ENCODE peak calls at places on chromosomes 11 and 22, in four cellular contexts. U, G, Q and B are unnamed samples.

GRCh38 chr11:1219836-1220810 is 2.7 kb upstream of the MUC5B start:
- DNase-seq in U (no peak), Q (no peak), G (no peak), B (no peak)

GRCh38 chr11:132125855-132126841 is 755.7 kb downstream of the NTM start:
- DNase-seq in Q (no peak), G (peak; percentile 26), U (no peak), B (no peak)

GRCh38 chr22:46668116-46668515 is 47.9 kb downstream of the GRAMD4 start:
- DNase-seq in Q (no peak), G (no peak), U (no peak), B (no peak)

GRCh38 chr22:39298194-39298987 is 21.0 kb downstream of the RPL3 start:
- DNase-seq in Q (no peak), G (no peak), U (no peak), B (peak; percentile 83)

GRCh38 chr11:41978951-41979350 is 519.5 kb upstream of the LRRC4C start:
- DNase-seq in G (no peak), Q (no peak), U (no peak), B (no peak)

GRCh38 chr22:17841836-17842235 is 67.6 kb upstream of the BID start:
- DNase-seq in U (no peak), Q (no peak), G (no peak), B (no peak)

GRCh38 chr11:41281131-41281742 is 178.2 kb downstream of the LRRC4C start:
- DNase-seq in G (no peak), Q (no peak), U (no peak), B (no peak)

GRCh38 chr22:42304021-42304790 is 33.8 kb upstream of the TCF20 start:
- DNase-seq in Q (no peak), G (no peak), U (no peak), B (no peak)

GRCh38 chr22:37485714-37486223 is 415 bp downstream of the MFNG start:
- DNase-seq in Q (no peak), U (no peak), G (no peak), B (no peak)

GRCh38 chr11:31804439-31805036 is 6.6 kb downstream of the PAX6 start:
- DNase-seq in G (no peak), U (no peak), Q (no peak), B (no peak)

GRCh38 chr11:14445542-14446530 is 53.8 kb downstream of the COPB1 start:
- DNase-seq in U (no peak), Q (no peak), G (peak; percentile 52), B (no peak)

GRCh38 chr11:67267188-67268035 is 1.1 kb downstream of the GRK2 start:
- DNase-seq in G (no peak), U (no peak), Q (no peak), B (no peak)

GRCh38 chr11:125165111-125165663 is 636 bp downstream of the PKNOX2 start:
- DNase-seq in G (peak; percentile 24), U (peak; percentile 21), Q (no peak), B (peak; percentile 56)

GRCh38 chr22:26740253-26740652 is 82.9 kb downstream of the MIAT start:
- DNase-seq in G (no peak), Q (no peak), U (no peak), B (no peak)

GRCh38 chr11:44863231-44863630 is 87.5 kb downstream of the TP53I11 start:
- DNase-seq in Q (no peak), U (no peak), G (no peak), B (no peak)

GRCh38 chr11:120973501-120973900 is 50.4 kb upstream of the TBCEL start:
- DNase-seq in U (no peak), G (no peak), Q (no peak), B (no peak)

GRCh38 chr11:70243912-70244652 is 26.4 kb upstream of the PPFIA1 start:
- DNase-seq in U (peak; percentile 89), G (no peak), Q (no peak), B (no peak)

GRCh38 chr22:47073101-47073500 is 310.7 kb downstream of the TBC1D22A start:
- DNase-seq in Q (no peak), U (no peak), G (no peak), B (no peak)

GRCh38 chr11:11793073-11793472 is 48.7 kb upstream of the USP47 start:
- DNase-seq in U (no peak), Q (no peak), G (no peak), B (no peak)

GRCh38 chr11:119062779-119063178 is 4.8 kb upstream of the VPS11 start:
- DNase-seq in U (no peak), G (peak; percentile 69), Q (no peak), B (no peak)

GRCh38 chr11:119066481-119066880 is 1.1 kb upstream of the VPS11 start:
- DNase-seq in G (no peak), Q (no peak), U (no peak), B (no peak)

GRCh38 chr11:119065369-119065768 is 2.2 kb upstream of the VPS11 start:
- DNase-seq in Q (no peak), G (peak; percentile 40), U (peak; percentile 36), B (no peak)

DNA sequence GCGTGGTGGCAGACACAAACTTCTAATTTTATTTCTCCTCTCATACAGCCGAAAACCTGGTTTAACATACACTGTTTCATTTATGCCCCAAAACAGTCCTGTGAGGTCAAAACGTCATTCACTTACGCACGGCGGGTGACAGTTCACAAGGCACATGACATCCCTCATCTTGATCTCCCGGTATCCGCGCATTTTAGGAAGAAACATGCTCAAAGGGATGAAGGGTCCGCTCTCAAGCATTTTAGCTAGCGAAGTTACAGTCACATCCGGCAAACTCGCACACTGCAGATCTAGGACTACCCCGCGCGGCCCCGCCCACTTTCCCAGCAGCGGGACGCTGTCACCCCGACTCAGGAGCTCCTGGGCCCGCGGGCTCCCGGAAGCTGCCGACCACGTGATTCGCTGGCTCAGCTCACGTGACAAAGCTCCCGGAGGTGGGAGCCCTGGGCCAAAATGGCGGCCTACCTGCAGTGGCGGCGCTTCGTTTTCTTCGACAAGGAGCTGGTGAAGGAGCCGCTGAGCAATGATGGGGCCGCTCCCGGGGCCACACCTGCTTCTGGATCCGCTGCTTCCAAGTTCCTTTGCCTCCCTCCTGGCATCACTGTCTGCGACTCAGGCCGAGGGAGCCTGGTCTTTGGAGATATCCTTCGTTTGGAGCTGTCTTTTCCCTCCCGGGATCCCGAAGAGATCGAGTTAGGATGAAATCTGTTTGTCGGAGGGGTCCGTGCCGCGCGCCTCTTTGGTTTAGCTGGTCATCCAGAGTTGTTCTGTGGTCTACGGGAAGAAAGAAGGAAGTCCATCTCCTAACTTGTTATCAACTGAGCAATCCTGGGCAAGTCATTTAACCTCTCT is at the start of gene VPS11:
- DNase-seq in Q (peak; percentile 98), G (peak; percentile 96), U (peak; percentile 94), B (peak; percentile 98)
- TF ChIP-seq POLR2A in Q (no peak), G (peak; percentile 47), U (peak; percentile 55), B (peak; percentile 35)

DNA sequence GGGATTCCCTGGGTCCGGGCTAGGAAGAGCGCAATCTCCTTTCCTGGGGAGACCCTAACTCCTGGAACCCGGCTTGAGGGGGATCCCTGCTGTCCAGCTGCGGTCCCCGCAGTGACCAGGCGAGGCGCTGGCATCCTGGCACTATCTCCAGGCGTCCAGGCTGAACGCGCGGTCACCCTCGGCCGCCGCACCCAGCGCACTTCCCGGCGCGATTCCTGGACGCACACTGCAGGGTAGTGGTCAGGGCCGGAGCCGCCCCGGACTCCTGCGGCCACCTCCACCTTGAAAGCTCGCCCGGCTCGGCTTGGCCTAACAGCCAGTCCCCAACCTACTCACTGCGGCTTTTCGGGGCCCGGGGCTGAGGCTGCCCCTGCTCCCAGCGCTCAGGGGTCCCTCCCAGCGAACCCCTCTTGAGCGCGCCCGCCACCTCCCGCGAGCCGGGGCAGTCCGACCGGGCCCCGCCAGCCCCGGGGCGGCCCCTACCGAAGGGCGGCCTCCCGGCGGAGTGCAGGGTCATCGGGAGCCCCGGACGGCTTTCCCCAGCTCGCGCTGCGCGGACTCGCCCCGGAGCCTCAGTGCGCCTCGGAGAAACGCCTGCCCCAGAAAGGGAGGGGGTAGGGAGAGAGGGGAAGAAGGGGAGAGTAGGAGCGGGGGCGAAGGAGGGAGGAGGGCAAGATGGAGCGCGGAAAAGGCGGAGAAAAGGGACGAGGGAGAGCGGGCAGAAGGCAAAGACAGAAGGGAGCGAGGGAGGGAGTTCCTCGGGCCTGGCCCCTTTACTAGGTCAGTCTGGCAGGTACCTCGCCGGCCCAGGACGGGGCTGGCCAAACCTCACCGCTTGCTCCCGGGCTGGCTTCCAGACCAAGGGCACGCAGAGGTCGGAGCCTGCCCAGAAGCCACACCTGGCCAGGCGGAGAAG is 1.0 kb downstream of the POU2AF3 start:
- DNase-seq in U (peak; percentile 58), G (peak; percentile 23), Q (no peak), B (peak; percentile 47)
- H3K4me3 ChIP-seq in U (peak overlapping the region; percentile 96), G (peak overlapping the region; percentile 49), Q (peak overlapping the region; percentile 19), B (peak overlapping the region; percentile 66)

GRCh38 chr22:44628856-44629255 is 73.1 kb upstream of the PRR5 start:
- DNase-seq in G (no peak), Q (no peak), U (no peak), B (no peak)
- TF ChIP-seq POLR2A in G (no peak), Q (no peak), U (no peak), B (no peak)

GRCh38 chr11:61749607-61750217 is 2.7 kb upstream of the MYRF start:
- DNase-seq in Q (no peak), U (no peak), G (no peak), B (no peak)
- H3K4me3 ChIP-seq in Q (no peak overlapping the region), U (no peak overlapping the region), G (no peak overlapping the region), B (no peak overlapping the region)

DNA sequence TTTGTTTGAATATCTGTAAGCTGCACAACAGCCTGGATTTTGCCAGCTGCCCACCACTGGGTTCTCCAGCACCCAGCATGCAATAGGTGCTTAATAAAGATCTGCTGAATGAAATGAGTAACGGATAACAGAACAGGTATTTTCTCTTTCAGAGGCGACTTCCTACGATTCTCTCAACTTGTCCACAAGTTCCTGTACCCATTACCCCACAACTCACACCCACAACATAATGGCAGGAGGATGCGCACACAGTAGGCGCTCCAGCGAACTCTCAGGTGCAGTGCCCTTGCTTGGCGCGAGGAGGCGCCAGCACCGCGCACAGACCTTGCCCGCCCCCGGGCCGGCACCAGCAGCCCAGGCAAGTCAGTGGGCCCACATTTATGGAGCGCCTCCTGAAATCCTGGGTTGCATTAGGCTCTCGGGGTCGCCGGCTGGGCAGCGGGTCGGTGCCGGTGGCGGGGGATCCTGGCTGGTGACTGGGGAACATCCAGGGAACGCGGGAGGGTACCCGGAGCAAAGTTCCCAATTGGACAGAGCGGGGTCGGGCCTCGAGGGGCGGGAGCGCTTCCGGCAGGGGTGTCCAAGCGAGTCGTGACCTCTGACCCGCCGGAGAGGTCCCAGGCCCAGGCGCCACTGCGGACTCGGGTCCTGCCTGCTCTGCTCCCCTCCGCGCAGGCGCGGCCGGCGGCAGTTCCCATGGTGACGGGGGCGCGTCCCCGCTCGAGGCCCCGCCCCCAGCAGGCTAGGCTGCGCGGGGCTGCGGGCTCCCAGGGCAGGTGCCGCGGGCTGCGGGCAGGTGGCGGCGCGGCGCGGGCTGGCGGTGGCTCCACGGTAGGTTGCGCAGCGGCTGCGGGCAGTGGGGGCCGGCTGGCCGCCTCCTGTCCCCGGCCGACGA is at the start of gene KIAA1671:
- DNase-seq in U (peak; percentile 71), G (peak; percentile 27), Q (peak; percentile 64), B (peak; percentile 80)
- TF ChIP-seq POLR2A in U (peak; percentile 79), G (no peak), Q (no peak), B (no peak)